ENCODE peak calls at places on chromosome 18, in four cellular contexts. I, V, W and Z are unnamed samples.

GRCh38 chr18:474416-474815 is 26.1 kb downstream of the COLEC12 start:
- DNase-seq in V (no peak), I (no peak), W (no peak), Z (no peak)

GRCh38 chr18:46386788-46387187 is 270.2 kb downstream of the LOXHD1 start:
- DNase-seq in I (peak), W (no peak), V (no peak), Z (no peak)

GRCh38 chr18:51110073-51110797 is 80.2 kb downstream of the SMAD4 start:
- DNase-seq in W (peak), V (peak), I (peak), Z (peak)

GRCh38 chr18:35746826-35747339 is 165.3 kb downstream of the GALNT1 start:
- DNase-seq in I (no peak), V (no peak), W (no peak), Z (no peak)

GRCh38 chr18:68714356-68714706 is 577 bp downstream of the TMX3 start:
- DNase-seq in I (no peak), V (peak), W (peak), Z (no peak)

GRCh38 chr18:22106536-22107292 is 62.7 kb upstream of the GATA6 start:
- DNase-seq in I (peak), W (no peak), V (no peak), Z (no peak)

GRCh38 chr18:26470011-26470637 is 78.2 kb downstream of the KCTD1 start:
- DNase-seq in W (no peak), V (no peak), I (no peak), Z (peak)

GRCh38 chr18:79685281-79685680 is 5.7 kb downstream of the CTDP1 start:
- DNase-seq in I (no peak), W (no peak), V (no peak), Z (no peak)

GRCh38 chr18:73124165-73124564 is 256.4 kb upstream of the NETO1 start:
- DNase-seq in I (no peak), V (no peak), W (no peak), Z (no peak)

GRCh38 chr18:7548226-7548625 is 18.9 kb upstream of the PTPRM start:
- DNase-seq in V (no peak), W (no peak), I (no peak), Z (no peak)

GRCh38 chr18:63267990-63268721 is 51.4 kb downstream of the BCL2 start:
- DNase-seq in W (no peak), V (no peak), I (no peak), Z (no peak)

GRCh38 chr18:79517322-79517721 is 121.6 kb downstream of the NFATC1 start:
- DNase-seq in V (no peak), I (no peak), W (no peak), Z (no peak)

GRCh38 chr18:36402765-36403396 is 105.4 kb downstream of the FHOD3 start:
- DNase-seq in W (no peak), I (no peak), V (no peak), Z (no peak)

GRCh38 chr18:23883277-23883790 is 131.2 kb upstream of the TTC39C start:
- DNase-seq in I (no peak), W (no peak), V (peak), Z (no peak)

GRCh38 chr18:6022089-6022444 is 126.7 kb upstream of the TMEM200C start:
- DNase-seq in W (no peak), I (no peak), V (no peak), Z (no peak)

GRCh38 chr18:61841709-61842108 is 51.1 kb downstream of the RNF152 start:
- DNase-seq in I (no peak), V (no peak), W (no peak), Z (no peak)

GRCh38 chr18:23354625-23355024 is 98.5 kb upstream of the RIOK3 start:
- DNase-seq in W (no peak), I (no peak), V (no peak), Z (no peak)